ENCODE peak calls at places on chromosomes 16 and 17, in six cellular contexts. One of them, this sample, is unnamed.

GRCh38 chr16:80023865-80024264 is 423.3 kb upstream of the MAF start:
- DNase-seq in stimulated activated CD4-positive, alpha-beta T cell treated with anti-CD3 and anti-CD28 coated beads, Interleukin-4, amount 100 ng/mL, for 24 hours: no peak
- DNase-seq in AG09319: no peak
- DNase-seq in keratinocyte: no peak
- DNase-seq in kidney epithelial cell: no peak
- DNase-seq in LHCN-M2: peak
- DNase-seq in this sample: no peak

GRCh38 chr16:27558434-27558833 is 8.5 kb downstream of the KATNIP start:
- DNase-seq in AG09319: no peak
- DNase-seq in keratinocyte: no peak
- DNase-seq in LHCN-M2: no peak
- DNase-seq in stimulated activated CD4-positive, alpha-beta T cell treated with anti-CD3 and anti-CD28 coated beads, Interleukin-4, amount 100 ng/mL, for 24 hours: no peak
- DNase-seq in kidney epithelial cell: no peak
- DNase-seq in this sample: no peak

GRCh38 chr17:76200354-76200753 is 39.9 kb downstream of the RNF157 start:
- DNase-seq in stimulated activated CD4-positive, alpha-beta T cell treated with anti-CD3 and anti-CD28 coated beads, Interleukin-4, amount 100 ng/mL, for 24 hours: no peak
- DNase-seq in LHCN-M2: no peak
- DNase-seq in keratinocyte: no peak
- DNase-seq in AG09319: no peak
- DNase-seq in kidney epithelial cell: no peak
- DNase-seq in this sample: no peak

GRCh38 chr16:89270666-89271345 is 53.3 kb downstream of the ZNF778 start:
- DNase-seq in kidney epithelial cell: no peak
- DNase-seq in LHCN-M2: no peak
- DNase-seq in AG09319: no peak
- DNase-seq in keratinocyte: no peak
- DNase-seq in stimulated activated CD4-positive, alpha-beta T cell treated with anti-CD3 and anti-CD28 coated beads, Interleukin-4, amount 100 ng/mL, for 24 hours: no peak
- DNase-seq in this sample: no peak

GRCh38 chr16:4517812-4518211 is 20.8 kb downstream of the CDIP1 start:
- DNase-seq in stimulated activated CD4-positive, alpha-beta T cell treated with anti-CD3 and anti-CD28 coated beads, Interleukin-4, amount 100 ng/mL, for 24 hours: no peak
- DNase-seq in AG09319: no peak
- DNase-seq in kidney epithelial cell: no peak
- DNase-seq in LHCN-M2: peak
- DNase-seq in keratinocyte: no peak
- DNase-seq in this sample: peak

GRCh38 chr17:7246779-7247178 is 4.5 kb upstream of the GABARAP start:
- DNase-seq in AG09319: no peak
- DNase-seq in kidney epithelial cell: no peak
- DNase-seq in stimulated activated CD4-positive, alpha-beta T cell treated with anti-CD3 and anti-CD28 coated beads, Interleukin-4, amount 100 ng/mL, for 24 hours: no peak
- DNase-seq in keratinocyte: no peak
- DNase-seq in LHCN-M2: no peak
- DNase-seq in this sample: no peak

GRCh38 chr17:9696279-9697044 is 51.1 kb downstream of the USP43 start:
- DNase-seq in keratinocyte: no peak
- DNase-seq in stimulated activated CD4-positive, alpha-beta T cell treated with anti-CD3 and anti-CD28 coated beads, Interleukin-4, amount 100 ng/mL, for 24 hours: no peak
- DNase-seq in LHCN-M2: no peak
- DNase-seq in AG09319: no peak
- DNase-seq in kidney epithelial cell: no peak
- DNase-seq in this sample: no peak

GRCh38 chr16:19898924-19899604 is 14.4 kb upstream of the GPRC5B start:
- DNase-seq in kidney epithelial cell: no peak
- DNase-seq in LHCN-M2: peak
- DNase-seq in keratinocyte: no peak
- DNase-seq in AG09319: no peak
- DNase-seq in stimulated activated CD4-positive, alpha-beta T cell treated with anti-CD3 and anti-CD28 coated beads, Interleukin-4, amount 100 ng/mL, for 24 hours: peak
- DNase-seq in this sample: peak

GRCh38 chr17:77675816-77676799 is 282.4 kb upstream of the TNRC6C start:
- DNase-seq in stimulated activated CD4-positive, alpha-beta T cell treated with anti-CD3 and anti-CD28 coated beads, Interleukin-4, amount 100 ng/mL, for 24 hours: no peak
- DNase-seq in kidney epithelial cell: no peak
- DNase-seq in AG09319: no peak
- DNase-seq in LHCN-M2: no peak
- DNase-seq in keratinocyte: no peak
- DNase-seq in this sample: no peak

GRCh38 chr16:24737391-24737871 is 8.0 kb downstream of the TNRC6A start:
- DNase-seq in stimulated activated CD4-positive, alpha-beta T cell treated with anti-CD3 and anti-CD28 coated beads, Interleukin-4, amount 100 ng/mL, for 24 hours: no peak
- DNase-seq in keratinocyte: no peak
- DNase-seq in AG09319: peak
- DNase-seq in LHCN-M2: peak
- DNase-seq in kidney epithelial cell: no peak
- DNase-seq in this sample: no peak

GRCh38 chr16:26525856-26526255 is 540.9 kb upstream of the C16orf82 start:
- DNase-seq in stimulated activated CD4-positive, alpha-beta T cell treated with anti-CD3 and anti-CD28 coated beads, Interleukin-4, amount 100 ng/mL, for 24 hours: no peak
- DNase-seq in keratinocyte: no peak
- DNase-seq in kidney epithelial cell: no peak
- DNase-seq in AG09319: no peak
- DNase-seq in LHCN-M2: no peak
- DNase-seq in this sample: no peak

GRCh38 chr17:82217120-82217529 is 4.5 kb upstream of the CCDC57 start:
- DNase-seq in stimulated activated CD4-positive, alpha-beta T cell treated with anti-CD3 and anti-CD28 coated beads, Interleukin-4, amount 100 ng/mL, for 24 hours: no peak
- DNase-seq in keratinocyte: no peak
- DNase-seq in kidney epithelial cell: no peak
- DNase-seq in LHCN-M2: peak
- DNase-seq in AG09319: no peak
- DNase-seq in this sample: no peak

GRCh38 chr16:11393366-11393765 is 48.1 kb downstream of the RMI2 start:
- DNase-seq in LHCN-M2: no peak
- DNase-seq in AG09319: no peak
- DNase-seq in stimulated activated CD4-positive, alpha-beta T cell treated with anti-CD3 and anti-CD28 coated beads, Interleukin-4, amount 100 ng/mL, for 24 hours: no peak
- DNase-seq in kidney epithelial cell: no peak
- DNase-seq in keratinocyte: no peak
- DNase-seq in this sample: no peak

GRCh38 chr16:89560413-89561194 is at the start of gene RPL13:
- DNase-seq in AG09319: peak
- DNase-seq in kidney epithelial cell: peak
- DNase-seq in keratinocyte: peak
- DNase-seq in LHCN-M2: peak
- DNase-seq in stimulated activated CD4-positive, alpha-beta T cell treated with anti-CD3 and anti-CD28 coated beads, Interleukin-4, amount 100 ng/mL, for 24 hours: peak
- DNase-seq in this sample: peak

GRCh38 chr17:74925242-74925641 is 1.2 kb downstream of the OTOP2 start:
- DNase-seq in LHCN-M2: no peak
- DNase-seq in kidney epithelial cell: no peak
- DNase-seq in keratinocyte: no peak
- DNase-seq in stimulated activated CD4-positive, alpha-beta T cell treated with anti-CD3 and anti-CD28 coated beads, Interleukin-4, amount 100 ng/mL, for 24 hours: no peak
- DNase-seq in AG09319: no peak
- DNase-seq in this sample: no peak

GRCh38 chr17:47728214-47728877 is 4.7 kb upstream of the TBX21 start:
- DNase-seq in AG09319: no peak
- DNase-seq in stimulated activated CD4-positive, alpha-beta T cell treated with anti-CD3 and anti-CD28 coated beads, Interleukin-4, amount 100 ng/mL, for 24 hours: no peak
- DNase-seq in kidney epithelial cell: no peak
- DNase-seq in LHCN-M2: no peak
- DNase-seq in keratinocyte: no peak
- DNase-seq in this sample: no peak

GRCh38 chr17:44197980-44198720 is 1.5 kb downstream of the ATXN7L3 start:
- DNase-seq in kidney epithelial cell: no peak
- DNase-seq in AG09319: no peak
- DNase-seq in LHCN-M2: peak
- DNase-seq in stimulated activated CD4-positive, alpha-beta T cell treated with anti-CD3 and anti-CD28 coated beads, Interleukin-4, amount 100 ng/mL, for 24 hours: peak
- DNase-seq in keratinocyte: no peak
- DNase-seq in this sample: no peak

GRCh38 chr17:75308732-75309629 is 19.7 kb upstream of the SLC25A19 start:
- DNase-seq in AG09319: no peak
- DNase-seq in LHCN-M2: no peak
- DNase-seq in kidney epithelial cell: no peak
- DNase-seq in keratinocyte: no peak
- DNase-seq in stimulated activated CD4-positive, alpha-beta T cell treated with anti-CD3 and anti-CD28 coated beads, Interleukin-4, amount 100 ng/mL, for 24 hours: no peak
- DNase-seq in this sample: no peak

GRCh38 chr16:66372898-66373155 is 6.3 kb downstream of the CDH5 start:
- DNase-seq in kidney epithelial cell: no peak
- DNase-seq in stimulated activated CD4-positive, alpha-beta T cell treated with anti-CD3 and anti-CD28 coated beads, Interleukin-4, amount 100 ng/mL, for 24 hours: no peak
- DNase-seq in LHCN-M2: no peak
- DNase-seq in keratinocyte: no peak
- DNase-seq in AG09319: no peak
- DNase-seq in this sample: no peak

GRCh38 chr17:32584792-32585191 is 98.0 kb downstream of the CDK5R1 start:
- DNase-seq in AG09319: peak
- DNase-seq in keratinocyte: no peak
- DNase-seq in kidney epithelial cell: no peak
- DNase-seq in LHCN-M2: no peak
- DNase-seq in stimulated activated CD4-positive, alpha-beta T cell treated with anti-CD3 and anti-CD28 coated beads, Interleukin-4, amount 100 ng/mL, for 24 hours: no peak
- DNase-seq in this sample: no peak

GRCh38 chr16:49961087-49961486 is 63.9 kb upstream of the CNEP1R1 start:
- DNase-seq in stimulated activated CD4-positive, alpha-beta T cell treated with anti-CD3 and anti-CD28 coated beads, Interleukin-4, amount 100 ng/mL, for 24 hours: no peak
- DNase-seq in keratinocyte: no peak
- DNase-seq in kidney epithelial cell: no peak
- DNase-seq in LHCN-M2: no peak
- DNase-seq in AG09319: peak
- DNase-seq in this sample: peak

GRCh38 chr16:89170346-89171215 is 967 bp upstream of the CDH15 start:
- DNase-seq in stimulated activated CD4-positive, alpha-beta T cell treated with anti-CD3 and anti-CD28 coated beads, Interleukin-4, amount 100 ng/mL, for 24 hours: no peak
- DNase-seq in AG09319: no peak
- DNase-seq in keratinocyte: no peak
- DNase-seq in kidney epithelial cell: no peak
- DNase-seq in LHCN-M2: no peak
- DNase-seq in this sample: no peak

GRCh38 chr16:4533490-4533889 is 5.1 kb downstream of the CDIP1 start:
- DNase-seq in stimulated activated CD4-positive, alpha-beta T cell treated with anti-CD3 and anti-CD28 coated beads, Interleukin-4, amount 100 ng/mL, for 24 hours: no peak
- DNase-seq in LHCN-M2: no peak
- DNase-seq in AG09319: no peak
- DNase-seq in kidney epithelial cell: no peak
- DNase-seq in keratinocyte: no peak
- DNase-seq in this sample: no peak

GRCh38 chr16:17470002-17470870 is 524 bp downstream of the XYLT1 start:
- DNase-seq in stimulated activated CD4-positive, alpha-beta T cell treated with anti-CD3 and anti-CD28 coated beads, Interleukin-4, amount 100 ng/mL, for 24 hours: peak
- DNase-seq in AG09319: no peak
- DNase-seq in LHCN-M2: no peak
- DNase-seq in kidney epithelial cell: no peak
- DNase-seq in keratinocyte: no peak
- DNase-seq in this sample: no peak

GRCh38 chr16:19432429-19432828 is 14.7 kb downstream of the TMC5 start:
- DNase-seq in stimulated activated CD4-positive, alpha-beta T cell treated with anti-CD3 and anti-CD28 coated beads, Interleukin-4, amount 100 ng/mL, for 24 hours: no peak
- DNase-seq in keratinocyte: no peak
- DNase-seq in LHCN-M2: no peak
- DNase-seq in AG09319: no peak
- DNase-seq in kidney epithelial cell: peak
- DNase-seq in this sample: peak

GRCh38 chr16:17138801-17139200 is 332.0 kb downstream of the XYLT1 start:
- DNase-seq in kidney epithelial cell: no peak
- DNase-seq in AG09319: no peak
- DNase-seq in LHCN-M2: peak
- DNase-seq in stimulated activated CD4-positive, alpha-beta T cell treated with anti-CD3 and anti-CD28 coated beads, Interleukin-4, amount 100 ng/mL, for 24 hours: no peak
- DNase-seq in keratinocyte: no peak
- DNase-seq in this sample: no peak

GRCh38 chr17:63772801-63773271 is 561 bp downstream of the CCDC47 start:
- DNase-seq in AG09319: no peak
- DNase-seq in keratinocyte: no peak
- DNase-seq in LHCN-M2: peak
- DNase-seq in stimulated activated CD4-positive, alpha-beta T cell treated with anti-CD3 and anti-CD28 coated beads, Interleukin-4, amount 100 ng/mL, for 24 hours: no peak
- DNase-seq in kidney epithelial cell: no peak
- DNase-seq in this sample: peak

GRCh38 chr16:27374794-27375499 is 27.0 kb upstream of the IL21R start:
- DNase-seq in kidney epithelial cell: peak
- DNase-seq in stimulated activated CD4-positive, alpha-beta T cell treated with anti-CD3 and anti-CD28 coated beads, Interleukin-4, amount 100 ng/mL, for 24 hours: peak
- DNase-seq in LHCN-M2: peak
- DNase-seq in AG09319: no peak
- DNase-seq in keratinocyte: peak
- DNase-seq in this sample: no peak

GRCh38 chr17:6374761-6375312 is 60.1 kb downstream of the AIPL1 start:
- DNase-seq in kidney epithelial cell: peak
- DNase-seq in keratinocyte: no peak
- DNase-seq in AG09319: no peak
- DNase-seq in LHCN-M2: peak
- DNase-seq in stimulated activated CD4-positive, alpha-beta T cell treated with anti-CD3 and anti-CD28 coated beads, Interleukin-4, amount 100 ng/mL, for 24 hours: peak
- DNase-seq in this sample: no peak

GRCh38 chr17:57925361-57925990 is 29.7 kb downstream of the CUEDC1 start:
- DNase-seq in LHCN-M2: no peak
- DNase-seq in kidney epithelial cell: no peak
- DNase-seq in stimulated activated CD4-positive, alpha-beta T cell treated with anti-CD3 and anti-CD28 coated beads, Interleukin-4, amount 100 ng/mL, for 24 hours: no peak
- DNase-seq in keratinocyte: no peak
- DNase-seq in AG09319: no peak
- DNase-seq in this sample: peak

GRCh38 chr17:60139438-60140285 is 10.1 kb upstream of the CA4 start:
- DNase-seq in keratinocyte: no peak
- DNase-seq in LHCN-M2: peak
- DNase-seq in AG09319: no peak
- DNase-seq in stimulated activated CD4-positive, alpha-beta T cell treated with anti-CD3 and anti-CD28 coated beads, Interleukin-4, amount 100 ng/mL, for 24 hours: peak
- DNase-seq in kidney epithelial cell: no peak
- DNase-seq in this sample: no peak

This sample was measured in NCI-H2081.